ENCODE peak calls at places on chromosomes 11 and 22, in seven cellular contexts. U, B, Q, I, A, X and M are unnamed samples.

GRCh38 chr11:130587658-130588057 is 139.2 kb downstream of the ADAMTS15 start:
- DNase-seq in X (peak; percentile 49), Q (no peak), U (no peak), B (no peak), A (no peak), I (no peak), M (no peak)

GRCh38 chr11:104073950-104074349 is 37.5 kb downstream of the DDI1 start:
- DNase-seq in Q (no peak), X (peak; percentile 29), I (peak; percentile 79), B (no peak), A (peak; percentile 42), U (no peak), M (no peak)

GRCh38 chr22:45859231-45860161 is 117.5 kb downstream of the WNT7B start:
- DNase-seq in Q (no peak), U (no peak), X (no peak), B (no peak), I (no peak), A (peak; percentile 40), M (no peak)

GRCh38 chr22:37020192-37020479 is 594 bp downstream of the MPST start:
- DNase-seq in Q (no peak), I (no peak), B (no peak), U (no peak), X (no peak), A (peak; percentile 69), M (peak; percentile 63)

GRCh38 chr11:118275184-118275583 is 11.1 kb upstream of the MPZL2 start:
- DNase-seq in A (no peak), B (no peak), Q (peak; percentile 37), U (no peak), I (no peak), X (no peak), M (no peak)

GRCh38 chr22:27880778-27881394 is 38.2 kb downstream of the PITPNB start:
- DNase-seq in B (no peak), X (no peak), U (peak; percentile 53), A (peak; percentile 79), I (peak; percentile 32), Q (peak; percentile 72), M (peak; percentile 78)

GRCh38 chr11:61265357-61265756 is 24.4 kb downstream of the PGA5 start:
- DNase-seq in X (no peak), B (no peak), U (no peak), I (no peak), A (peak; percentile 30), Q (no peak), M (no peak)

GRCh38 chr11:125591659-125592304 is 870 bp upstream of the STT3A start:
- DNase-seq in X (peak; percentile 40), A (peak; percentile 55), I (peak; percentile 10), B (no peak), Q (peak; percentile 23), U (no peak), M (peak; percentile 39)

GRCh38 chr11:68855205-68855978 is 13.7 kb upstream of the CPT1A start:
- DNase-seq in A (peak; percentile 75), I (no peak), U (no peak), Q (no peak), B (no peak), X (peak; percentile 59), M (peak; percentile 68)

GRCh38 chr11:64841592-64842365 is 2.7 kb downstream of the CDC42BPG start:
- DNase-seq in X (no peak), A (no peak), B (no peak), Q (no peak), I (no peak), U (no peak), M (no peak)

GRCh38 chr22:20013382-20013871 is 3.2 kb downstream of the ARVCF start:
- DNase-seq in B (peak; percentile 45), X (peak; percentile 72), A (peak; percentile 81), I (peak; percentile 89), Q (peak; percentile 48), U (no peak), M (peak; percentile 63)

GRCh38 chr11:79055866-79056632 is 384.8 kb downstream of the TENM4 start:
- DNase-seq in I (no peak), B (no peak), X (peak; percentile 40), U (peak; percentile 31), Q (peak; percentile 24), A (no peak), M (no peak)

GRCh38 chr11:57727185-57727584 is 14.1 kb upstream of the SELENOH start:
- DNase-seq in I (no peak), X (no peak), U (no peak), B (no peak), Q (no peak), A (no peak), M (no peak)

GRCh38 chr22:32341122-32341740 is 16.4 kb upstream of the RFPL3 start:
- DNase-seq in U (no peak), I (no peak), A (no peak), B (no peak), X (no peak), Q (no peak), M (no peak)

GRCh38 chr11:101346591-101346990 is 217.0 kb upstream of the PGR start:
- DNase-seq in I (no peak), U (peak; percentile 3), A (no peak), Q (no peak), B (no peak), X (no peak), M (no peak)

GRCh38 chr11:91761406-91762027 is 463.1 kb upstream of the FAT3 start:
- DNase-seq in I (no peak), B (no peak), X (no peak), Q (no peak), U (no peak), A (no peak), M (peak; percentile 88)

GRCh38 chr22:35883028-35883620 is 145.5 kb downstream of the RBFOX2 start:
- DNase-seq in I (no peak), B (no peak), A (no peak), X (peak; percentile 46), Q (peak; percentile 34), U (no peak), M (peak; percentile 46)

GRCh38 chr11:79441159-79441875 is 487 bp upstream of the TENM4 start:
- DNase-seq in Q (no peak), I (no peak), U (no peak), A (no peak), X (no peak), B (no peak), M (no peak)

GRCh38 chr22:20576445-20576816 is 69.0 kb downstream of the MED15 start:
- DNase-seq in X (no peak), B (no peak), Q (no peak), A (no peak), U (no peak), I (no peak), M (no peak)

GRCh38 chr22:21823740-21824438 is 43.6 kb downstream of the MAPK1 start:
- DNase-seq in I (no peak), U (no peak), B (no peak), A (no peak), Q (no peak), X (no peak), M (no peak)

GRCh38 chr22:31659246-31659645 is 2.8 kb downstream of the PISD start:
- DNase-seq in A (no peak), I (no peak), Q (no peak), B (no peak), U (no peak), X (no peak), M (no peak)

GRCh38 chr11:47412152-47412746 is 3.9 kb downstream of the SLC39A13 start:
- DNase-seq in B (no peak), A (peak; percentile 63), Q (no peak), U (no peak), X (peak; percentile 58), I (peak; percentile 72), M (peak; percentile 74)

GRCh38 chr11:1348748-1349073 is 39.3 kb upstream of the TOLLIP start:
- DNase-seq in X (no peak), U (no peak), B (no peak), A (no peak), I (no peak), Q (no peak), M (no peak)

GRCh38 chr22:19986410-19987341 is 29.9 kb downstream of the ARVCF start:
- DNase-seq in A (peak; percentile 93), X (peak; percentile 87), Q (peak; percentile 70), I (peak; percentile 85), U (no peak), B (no peak), M (peak; percentile 94)

GRCh38 chr11:11535611-11536010 is 86.2 kb downstream of the GALNT18 start:
- DNase-seq in A (no peak), I (no peak), B (no peak), U (no peak), X (peak; percentile 72), Q (no peak), M (no peak)

GRCh38 chr11:121930004-121930965 is 185.7 kb downstream of the BLID start:
- DNase-seq in A (no peak), U (no peak), Q (no peak), X (no peak), B (no peak), I (no peak), M (peak; percentile 94)

GRCh38 chr22:25742918-25743708 is 1.1 kb downstream of the MYO18B start:
- DNase-seq in X (no peak), A (no peak), B (no peak), Q (no peak), I (no peak), U (no peak), M (no peak)
- H3K4me3 ChIP-seq in X (peak overlapping the region; percentile 62), A (no peak overlapping the region), B (no peak overlapping the region), Q (no peak overlapping the region), I (no peak overlapping the region), U (no peak overlapping the region), M (no peak overlapping the region)

GRCh38 chr22:43895986-43896645 is 4.3 kb upstream of the PNPLA5 start:
- DNase-seq in X (no peak), I (no peak), B (no peak), A (no peak), Q (no peak), U (no peak), M (no peak)
- TF ChIP-seq CTCF in X (no peak), I (peak; percentile 50), B (no peak), A (no peak), Q (no peak), U (no peak), M (no peak)

GRCh38 chr11:67641302-67642147 is 2.0 kb upstream of the TBX10 start:
- DNase-seq in Q (no peak), X (no peak), U (no peak), B (no peak), I (no peak), A (no peak), M (no peak)
- H3K4me3 ChIP-seq in Q (no peak overlapping the region), X (no peak overlapping the region), U (no peak overlapping the region), B (no peak overlapping the region), I (no peak overlapping the region), A (no peak overlapping the region), M (no peak overlapping the region)

GRCh38 chr11:76803023-76803422 is 19.9 kb downstream of the TSKU start:
- DNase-seq in X (no peak), I (no peak), B (no peak), A (no peak), U (no peak), Q (no peak), M (no peak)

GRCh38 chr11:76805206-76805913 is 22.2 kb downstream of the TSKU start:
- DNase-seq in X (no peak), B (no peak), I (no peak), A (no peak), Q (no peak), U (no peak), M (peak; percentile 50)

GRCh38 chr11:76802151-76802550 is 19.0 kb downstream of the TSKU start:
- DNase-seq in I (no peak), B (no peak), X (no peak), A (no peak), Q (no peak), U (no peak), M (no peak)

GRCh38 chr11:76802621-76803020 is 19.5 kb downstream of the TSKU start:
- DNase-seq in B (no peak), X (no peak), A (no peak), I (no peak), U (no peak), Q (no peak), M (no peak)

GRCh38 chr11:76803811-76804600 is 20.9 kb downstream of the TSKU start:
- DNase-seq in X (no peak), A (no peak), U (no peak), I (no peak), Q (no peak), B (no peak), M (no peak)
- TF ChIP-seq CTCF in X (no peak), A (no peak), U (no peak), I (no peak), Q (no peak), B (no peak), M (no peak)